ENCODE peak calls at places on chromosomes 7 and 10, in four cellular contexts. D is uterus, H is GM06990, F is cardiac fibroblast. V is an unnamed sample.

GRCh38 chr10:30747633-30748032 is 118.1 kb upstream of the LYZL2 start:
- DNase-seq in D (no peak), H (no peak), F (peak; percentile 53), V (no peak)

GRCh38 chr7:157077986-157078644 is 60.6 kb upstream of the UBE3C start:
- DNase-seq in D (no peak), H (no peak), F (peak; percentile 3), V (no peak)

GRCh38 chr7:122219253-122219865 is 75.3 kb upstream of the AASS start:
- DNase-seq in D (no peak), H (no peak), F (peak; percentile 57), V (no peak)

GRCh38 chr7:1459930-1460756 is 873 bp upstream of the MICALL2 start:
- DNase-seq in D (no peak), H (no peak), F (no peak), V (peak; percentile 48)

GRCh38 chr10:103663802-103664201 is 170.3 kb downstream of the NEURL1 start:
- DNase-seq in D (no peak), H (no peak), F (no peak), V (no peak)

GRCh38 chr10:62373995-62374861 is at the start of gene ZNF365:
- DNase-seq in D (no peak), H (no peak), F (peak; percentile 37), V (peak; percentile 15)

GRCh38 chr10:97542169-97543024 is 30.2 kb upstream of the ANKRD2 start:
- DNase-seq in D (peak; percentile 96), H (no peak), F (peak; percentile 96), V (no peak)

GRCh38 chr7:115226410-115226809 is 304.5 kb downstream of the MDFIC start:
- DNase-seq in D (no peak), H (no peak), F (no peak), V (no peak)

GRCh38 chr7:56040691-56041090 is 10.6 kb downstream of the PSPH start:
- DNase-seq in D (no peak), H (no peak), F (no peak), V (no peak)

GRCh38 chr10:19778996-19779395 is 37.2 kb upstream of the PLXDC2 start:
- DNase-seq in D (no peak), H (no peak), F (no peak), V (no peak)

DNA sequence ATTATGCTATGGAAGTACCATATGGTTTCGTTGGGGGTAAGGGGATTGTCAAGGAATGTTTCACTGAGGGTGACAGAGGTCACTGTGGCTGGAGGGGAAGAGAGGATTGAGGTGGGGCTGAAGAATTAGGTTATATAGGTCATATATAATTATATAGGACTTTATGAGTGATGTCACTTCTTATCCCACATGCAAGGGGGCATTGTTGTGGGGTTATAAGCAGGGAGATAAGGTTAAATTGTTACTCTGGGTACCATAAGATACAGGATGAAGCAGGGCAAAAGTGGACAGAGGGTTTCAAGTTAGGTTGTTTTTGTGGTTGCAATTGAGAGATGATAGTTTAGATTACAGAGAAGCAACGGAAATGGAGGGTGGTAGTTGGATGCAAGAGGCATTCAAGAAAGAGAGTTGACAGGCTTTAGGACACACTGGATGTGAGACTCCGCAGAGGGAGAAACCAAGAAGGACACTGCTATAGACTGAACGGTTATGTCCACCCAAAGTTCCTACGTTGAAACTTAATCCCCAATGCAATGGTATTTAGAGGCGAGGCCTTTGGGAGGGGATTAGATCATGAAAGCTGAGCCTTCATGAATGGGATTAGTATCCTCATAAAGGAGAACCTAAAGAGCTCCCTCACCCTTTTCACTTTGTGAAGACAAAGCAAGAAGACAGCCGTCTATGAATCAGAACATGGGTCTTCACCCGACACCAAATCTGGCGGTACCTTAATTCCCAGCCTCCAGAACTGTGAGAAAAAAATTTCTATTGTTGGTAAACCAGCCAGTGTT is 7.0 kb upstream of the PRR15 start:
- DNase-seq in D (no peak), H (no peak), F (no peak), V (no peak)
- TF ChIP-seq CTCF in D (no peak), H (peak; percentile 18), F (no peak), V (no peak)

GRCh38 chr7:22659741-22660140 is 67.3 kb upstream of the IL6 start:
- DNase-seq in D (no peak), H (no peak), F (no peak), V (no peak)

GRCh38 chr7:22662031-22662430 is 65.0 kb upstream of the IL6 start:
- DNase-seq in D (no peak), H (no peak), F (peak; percentile 65), V (no peak)

GRCh38 chr7:22660293-22660692 is 66.7 kb upstream of the IL6 start:
- DNase-seq in D (no peak), H (no peak), F (no peak), V (no peak)

GRCh38 chr7:22662490-22663145 is 64.4 kb upstream of the IL6 start:
- DNase-seq in D (no peak), H (no peak), F (no peak), V (no peak)

GRCh38 chr7:22660732-22661131 is 66.3 kb upstream of the IL6 start:
- DNase-seq in D (no peak), H (no peak), F (no peak), V (no peak)
- TF ChIP-seq CTCF in D (no peak), H (peak; percentile 53), F (no peak), V (peak; percentile 18)

GRCh38 chr10:55091691-55092328 is 290.8 kb upstream of the PCDH15 start:
- DNase-seq in D (no peak), H (no peak), F (peak; percentile 21), V (peak; percentile 3)
- TF ChIP-seq CTCF in D (no peak), H (peak; percentile 63), F (peak; percentile 73), V (peak; percentile 45)

DNA sequence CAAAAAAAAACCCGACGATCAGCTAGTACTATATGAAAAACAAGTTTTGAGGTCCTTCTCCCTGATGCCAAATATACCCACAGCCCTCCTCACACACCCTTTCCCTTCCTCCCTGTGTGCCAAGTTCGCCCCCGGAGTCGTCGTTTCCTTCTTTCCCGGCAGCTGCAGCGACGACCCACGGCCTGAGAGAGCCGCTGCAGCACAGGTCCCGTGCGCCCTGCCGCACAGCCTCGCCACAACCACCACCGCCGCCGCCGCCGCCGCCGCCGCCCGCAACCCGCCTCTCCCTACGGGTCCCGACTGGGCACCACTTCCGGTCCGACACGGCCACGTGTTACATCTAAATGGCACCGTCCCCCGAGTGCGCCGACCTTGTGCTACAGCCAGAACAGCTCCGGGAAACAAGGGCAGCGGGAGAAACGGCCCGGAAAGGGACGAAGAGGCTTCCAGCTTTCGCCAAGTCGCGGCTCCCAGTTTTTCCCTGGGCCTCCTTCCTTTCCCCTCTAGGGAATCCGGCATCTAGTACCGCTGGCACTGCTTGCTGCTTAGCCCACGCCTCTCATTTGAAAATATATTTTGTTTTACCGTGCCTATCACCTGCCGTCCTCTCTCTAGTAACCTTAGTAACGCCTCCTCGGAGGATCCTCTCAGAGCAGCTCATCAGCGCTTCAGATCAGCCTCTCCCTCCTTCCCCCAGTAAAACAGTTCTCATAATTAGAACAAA is at the start of gene FRA10AC1:
- DNase-seq in D (peak; percentile 91), H (peak; percentile 87), F (peak; percentile 95), V (peak; percentile 78)
- TF ChIP-seq CTCF in D (peak; percentile 74), H (peak; percentile 43), F (peak; percentile 23), V (peak; percentile 35)

GRCh38 chr7:101598981-101599681 is 30.0 kb downstream of the MYL10 start:
- DNase-seq in D (peak; percentile 20), H (no peak), F (no peak), V (no peak)
- TF ChIP-seq CTCF in D (no peak), H (no peak), F (no peak), V (no peak)

DNA sequence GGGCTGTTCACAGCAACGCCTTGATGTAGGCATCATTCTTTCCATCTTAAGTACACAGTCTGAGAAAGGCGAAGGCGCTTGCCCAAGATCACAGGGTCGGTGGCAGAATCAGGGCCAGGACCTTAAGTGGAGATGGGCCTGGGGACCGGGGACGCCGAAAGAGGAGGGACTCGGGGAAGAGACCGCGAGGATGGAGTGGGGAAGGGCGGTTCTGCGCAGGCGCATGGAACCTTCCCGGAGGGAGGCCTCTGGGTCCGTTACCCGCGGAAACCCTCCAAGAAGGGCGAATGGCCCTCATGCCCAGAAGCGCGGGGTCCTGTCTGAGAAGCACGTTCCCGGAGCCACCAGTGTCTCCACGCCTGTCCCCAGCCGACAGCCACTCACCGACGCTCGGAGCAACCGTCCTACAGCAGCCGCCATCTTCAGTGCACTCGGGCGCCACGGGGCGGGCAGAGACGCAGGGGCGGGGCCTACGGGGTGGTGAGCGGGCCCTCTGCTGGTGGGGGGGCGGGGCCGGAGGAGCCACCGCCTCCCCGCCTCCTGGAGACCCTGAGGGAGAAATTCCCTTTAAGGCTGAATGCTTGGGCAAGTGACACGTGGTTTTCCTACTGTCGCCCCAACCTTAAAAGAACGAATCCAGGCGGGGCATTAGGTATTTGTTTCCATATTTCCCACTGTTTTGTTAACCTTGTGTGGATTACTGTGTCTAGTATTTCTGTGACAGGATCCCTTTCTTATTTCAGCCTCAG is at the start of gene PRDX3:
- DNase-seq in D (peak; percentile 92), H (peak; percentile 93), F (peak; percentile 90), V (peak; percentile 91)
- TF ChIP-seq CTCF in D (no peak), H (peak; percentile 27), F (no peak), V (no peak)

V was measured in GM10248.